ENCODE peak calls at places on chromosome 13, in four cellular contexts. L is HepG2; G is fibroblast of the aortic adventitia; U is activated CD4-positive, alpha-beta T cell treated with anti-CD3 and anti-CD28 coated beads, Interleukin-2, amount 50 U/mL, for 24 hours. D is an unnamed sample.

GRCh38 chr13:23460309-23460708 is 26.8 kb upstream of the SACS start:
- DNase-seq in L (no peak), G (no peak), U (no peak), D (no peak)

GRCh38 chr13:71378992-71379905 is 487.8 kb downstream of the DACH1 start:
- DNase-seq in L (no peak), G (no peak), U (no peak), D (no peak)

GRCh38 chr13:34822681-34823080 is 119.4 kb upstream of the NBEA start:
- DNase-seq in L (no peak), G (no peak), U (no peak), D (no peak)

GRCh38 chr13:72567566-72567965 is 159.9 kb downstream of the MZT1 start:
- DNase-seq in L (no peak), G (no peak), U (no peak), D (no peak)

GRCh38 chr13:59680429-59681024 is 483.2 kb downstream of the DIAPH3 start:
- DNase-seq in L (no peak), G (peak), U (no peak), D (no peak)

GRCh38 chr13:28355822-28356371 is 139.0 kb downstream of the FLT1 start:
- DNase-seq in L (no peak), G (peak), U (no peak), D (no peak)

GRCh38 chr13:73261739-73262216 is 203.0 kb downstream of the KLF5 start:
- DNase-seq in L (no peak), G (peak), U (no peak), D (no peak)

GRCh38 chr13:112953591-112954487 is 15.2 kb upstream of the MCF2L start:
- DNase-seq in L (peak), G (no peak), U (no peak), D (no peak)

GRCh38 chr13:97342136-97342535 is 91.8 kb upstream of the RAP2A start:
- DNase-seq in L (no peak), G (no peak), U (no peak), D (no peak)

GRCh38 chr13:57631607-57632275 is at the start of gene PCDH17:
- DNase-seq in L (no peak), G (peak), U (no peak), D (no peak)

GRCh38 chr13:51556740-51557139 is 27.5 kb upstream of the WDFY2 start:
- DNase-seq in L (no peak), G (no peak), U (no peak), D (no peak)

GRCh38 chr13:35478384-35479222 is 2.1 kb upstream of the MAB21L1 start:
- DNase-seq in L (no peak), G (no peak), U (no peak), D (no peak)

GRCh38 chr13:28495586-28496564 is 947 bp upstream of the FLT1 start:
- DNase-seq in L (no peak), G (no peak), U (no peak), D (no peak)

GRCh38 chr13:34001357-34001756 is 183.4 kb downstream of the RFC3 start:
- DNase-seq in L (no peak), G (no peak), U (no peak), D (no peak)

GRCh38 chr13:113625965-113626661 is 31.9 kb downstream of the ATP4B start:
- DNase-seq in L (no peak), G (peak), U (no peak), D (no peak)

GRCh38 chr13:74329978-74330377 is 195.8 kb upstream of the KLF12 start:
- DNase-seq in L (no peak), G (no peak), U (no peak), D (no peak)

D was measured in stimulated activated CD8-positive, alpha-beta memory T cell treated with anti-CD3 and anti-CD28 coated beads, Interleukin-7, amount 100 ng/mL, for 48 hours.